ENCODE peak calls at places on chromosomes 6 and 20, in nine cellular contexts. K, C, U, F, X, T, I, V and L are unnamed samples.

GRCh38 chr20:25287631-25288290 is 39.9 kb downstream of the PYGB start:
- DNase-seq in K (no peak), C (no peak), U (no peak), F (no peak), X (no peak), T (no peak), I (peak), V (no peak), L (no peak)

GRCh38 chr6:21898107-21898796 is 304.7 kb downstream of the SOX4 start:
- DNase-seq in K (no peak), C (no peak), U (no peak), F (no peak), X (no peak), T (no peak), I (no peak), V (no peak), L (no peak)

GRCh38 chr6:130913119-130913518 is 85.9 kb downstream of the SMLR1 start:
- DNase-seq in K (no peak), C (no peak), U (no peak), F (peak), X (no peak), T (no peak), I (no peak), V (no peak), L (peak)

GRCh38 chr6:2324166-2324953 is 79.0 kb upstream of the GMDS start:
- DNase-seq in K (no peak), C (no peak), U (no peak), F (no peak), X (no peak), T (no peak), I (no peak), V (no peak), L (no peak)

GRCh38 chr20:24164360-24164759 is 175.8 kb upstream of the GGTLC1 start:
- DNase-seq in K (peak), C (peak), U (no peak), F (no peak), X (no peak), T (no peak), I (no peak), V (peak), L (no peak)

GRCh38 chr6:132198040-132198439 is 203.2 kb downstream of the MOXD1 start:
- DNase-seq in K (no peak), C (no peak), U (no peak), F (no peak), X (no peak), T (no peak), I (no peak), V (no peak), L (no peak)

GRCh38 chr20:50259705-50260479 is 69.3 kb downstream of the CEBPB start:
- DNase-seq in K (no peak), C (no peak), U (no peak), F (no peak), X (no peak), T (no peak), I (peak), V (no peak), L (no peak)

GRCh38 chr6:117771403-117771802 is 96.1 kb downstream of the NUS1 start:
- DNase-seq in K (no peak), C (no peak), U (no peak), F (peak), X (no peak), T (no peak), I (no peak), V (no peak), L (no peak)

GRCh38 chr6:10000461-10000992 is 414.3 kb downstream of the TFAP2A start:
- DNase-seq in K (no peak), C (no peak), U (no peak), F (no peak), X (no peak), T (no peak), I (no peak), V (no peak), L (no peak)

GRCh38 chr20:37670426-37670825 is 23.4 kb upstream of the CTNNBL1 start:
- DNase-seq in K (no peak), C (no peak), U (no peak), F (no peak), X (no peak), T (no peak), I (peak), V (no peak), L (no peak)

GRCh38 chr20:24723953-24724352 is 225.1 kb upstream of the CST7 start:
- DNase-seq in K (peak), C (no peak), U (no peak), F (no peak), X (no peak), T (no peak), I (no peak), V (no peak), L (no peak)

GRCh38 chr6:148508401-148509151 is 165.9 kb downstream of the SASH1 start:
- DNase-seq in K (no peak), C (no peak), U (no peak), F (no peak), X (no peak), T (no peak), I (no peak), V (peak), L (no peak)

GRCh38 chr6:156780962-156781705 is 4.0 kb downstream of the ARID1B start:
- DNase-seq in K (no peak), C (no peak), U (no peak), F (no peak), X (no peak), T (no peak), I (no peak), V (no peak), L (no peak)

GRCh38 chr6:1442929-1443328 is 53.6 kb downstream of the FOXF2 start:
- DNase-seq in K (no peak), C (no peak), U (no peak), F (no peak), X (no peak), T (no peak), I (no peak), V (no peak), L (no peak)

GRCh38 chr6:43993881-43994523 is 133.2 kb downstream of the MRPL14 start:
- DNase-seq in K (no peak), C (no peak), U (no peak), F (no peak), X (no peak), T (no peak), I (peak), V (no peak), L (no peak)

GRCh38 chr6:154504865-154505449 is 5.5 kb downstream of the CNKSR3 start:
- DNase-seq in K (no peak), C (no peak), U (no peak), F (no peak), X (no peak), T (no peak), I (no peak), V (no peak), L (no peak)

GRCh38 chr6:125340946-125341345 is 39.2 kb upstream of the HDDC2 start:
- DNase-seq in K (no peak), C (no peak), U (no peak), F (no peak), X (no peak), T (no peak), I (no peak), V (no peak), L (no peak)

GRCh38 chr6:155224618-155225017 is 39.2 kb upstream of the CLDN20 start:
- DNase-seq in K (no peak), C (no peak), U (no peak), F (no peak), X (no peak), T (no peak), I (no peak), V (no peak), L (no peak)

GRCh38 chr6:140560671-140561070 is 1186.2 kb upstream of the CITED2 start:
- DNase-seq in K (no peak), C (no peak), U (no peak), F (no peak), X (no peak), T (no peak), I (no peak), V (no peak), L (no peak)

GRCh38 chr6:148758492-148758891 is 11.7 kb downstream of the UST start:
- DNase-seq in K (no peak), C (no peak), U (no peak), F (peak), X (no peak), T (no peak), I (no peak), V (no peak), L (peak)

GRCh38 chr6:124389127-124389526 is 573.1 kb upstream of the RNF217 start:
- DNase-seq in K (no peak), C (no peak), U (no peak), F (no peak), X (no peak), T (no peak), I (no peak), V (no peak), L (no peak)

GRCh38 chr6:41469951-41470340 is 76.2 kb upstream of the FOXP4 start:
- DNase-seq in K (no peak), C (no peak), U (no peak), F (no peak), X (peak), T (no peak), I (no peak), V (no peak), L (no peak)

GRCh38 chr20:38321959-38322598 is 18.1 kb downstream of the BPI start:
- DNase-seq in K (no peak), C (peak), U (no peak), F (no peak), X (peak), T (peak), I (no peak), V (peak), L (no peak)

GRCh38 chr6:106005013-106005412 is 81.1 kb upstream of the PRDM1 start:
- DNase-seq in K (no peak), C (no peak), U (no peak), F (no peak), X (no peak), T (no peak), I (no peak), V (no peak), L (no peak)

GRCh38 chr20:46031014-46031569 is 2.1 kb downstream of the SLC12A5 start:
- DNase-seq in K (no peak), C (no peak), U (no peak), F (no peak), X (no peak), T (no peak), I (no peak), V (no peak), L (no peak)

GRCh38 chr6:33441457-33441856 is 12.9 kb upstream of the ZBTB9 start:
- DNase-seq in K (no peak), C (no peak), U (no peak), F (no peak), X (no peak), T (no peak), I (no peak), V (no peak), L (no peak)

GRCh38 chr20:39004508-39004907 is 42.4 kb downstream of the DHX35 start:
- DNase-seq in K (no peak), C (no peak), U (no peak), F (no peak), X (no peak), T (no peak), I (no peak), V (no peak), L (no peak)

GRCh38 chr6:41723178-41723935 is 12.1 kb downstream of the TFEB start:
- DNase-seq in K (no peak), C (peak), U (no peak), F (no peak), X (peak), T (no peak), I (peak), V (no peak), L (peak)

GRCh38 chr20:11436113-11436890 is 481.4 kb upstream of the BTBD3 start:
- DNase-seq in K (no peak), C (no peak), U (no peak), F (no peak), X (no peak), T (no peak), I (no peak), V (no peak), L (no peak)

GRCh38 chr20:32963176-32963575 is 41.1 kb downstream of the SUN5 start:
- DNase-seq in K (no peak), C (no peak), U (no peak), F (no peak), X (no peak), T (no peak), I (no peak), V (no peak), L (no peak)

GRCh38 chr6:5781966-5782556 is 224.7 kb downstream of the NRN1 start:
- DNase-seq in K (no peak), C (no peak), U (no peak), F (no peak), X (no peak), T (no peak), I (no peak), V (no peak), L (no peak)

GRCh38 chr20:9018346-9018745 is 50.5 kb upstream of the PLCB4 start:
- DNase-seq in K (no peak), C (no peak), U (no peak), F (no peak), X (no peak), T (no peak), I (no peak), V (no peak), L (no peak)

GRCh38 chr6:1695546-1696494 is 86.1 kb downstream of the FOXC1 start:
- DNase-seq in K (no peak), C (no peak), U (no peak), F (no peak), X (no peak), T (no peak), I (no peak), V (no peak), L (no peak)

GRCh38 chr6:55601120-55601519 is 22.1 kb upstream of the HMGCLL1 start:
- DNase-seq in K (no peak), C (no peak), U (no peak), F (no peak), X (no peak), T (no peak), I (no peak), V (no peak), L (no peak)

GRCh38 chr20:15236812-15237211 is 899.4 kb upstream of the FLRT3 start:
- DNase-seq in K (no peak), C (peak), U (peak), F (peak), X (no peak), T (peak), I (no peak), V (peak), L (no peak)

GRCh38 chr20:19756756-19757486 is 1.1 kb upstream of the RIN2 start:
- DNase-seq in K (no peak), C (no peak), U (no peak), F (no peak), X (no peak), T (no peak), I (no peak), V (no peak), L (no peak)

GRCh38 chr20:34955232-34956040 is at the start of the genes GSS and MYH7B:
- DNase-seq in K (peak), C (peak), U (peak), F (peak), X (peak), T (peak), I (peak), V (peak), L (peak)
- TF ChIP-seq POLR2A in K (peak), C (peak), U (peak), F (peak), X (peak), T (peak), I (peak), V (peak), L (peak)

DNA sequence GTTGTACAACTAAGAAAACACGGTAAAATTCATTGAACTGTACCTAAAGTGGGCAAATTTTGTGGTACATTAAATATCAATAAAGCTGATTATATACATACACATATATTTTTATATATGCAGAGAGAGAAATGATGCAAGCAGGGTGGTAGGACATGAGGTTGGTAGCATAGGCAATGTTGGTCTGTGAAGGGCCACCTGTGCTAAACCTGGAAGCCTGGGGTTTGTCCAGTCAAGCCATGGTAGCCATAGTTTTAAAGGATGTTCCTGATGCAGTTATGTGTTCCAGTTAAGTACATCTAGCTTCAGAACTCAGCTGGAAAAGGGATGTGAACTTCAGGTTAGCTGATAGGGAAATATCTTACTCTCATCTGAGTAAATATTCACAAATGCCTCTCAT is 60.1 kb downstream of the TRIM38 start:
- DNase-seq in K (no peak), C (no peak), U (no peak), F (no peak), X (no peak), T (no peak), I (no peak), V (no peak), L (no peak)
- TF ChIP-seq POLR2AphosphoS5 in K (no peak), C (no peak), U (no peak), F (no peak), X (no peak), T (no peak), I (no peak), V (no peak), L (no peak)

DNA sequence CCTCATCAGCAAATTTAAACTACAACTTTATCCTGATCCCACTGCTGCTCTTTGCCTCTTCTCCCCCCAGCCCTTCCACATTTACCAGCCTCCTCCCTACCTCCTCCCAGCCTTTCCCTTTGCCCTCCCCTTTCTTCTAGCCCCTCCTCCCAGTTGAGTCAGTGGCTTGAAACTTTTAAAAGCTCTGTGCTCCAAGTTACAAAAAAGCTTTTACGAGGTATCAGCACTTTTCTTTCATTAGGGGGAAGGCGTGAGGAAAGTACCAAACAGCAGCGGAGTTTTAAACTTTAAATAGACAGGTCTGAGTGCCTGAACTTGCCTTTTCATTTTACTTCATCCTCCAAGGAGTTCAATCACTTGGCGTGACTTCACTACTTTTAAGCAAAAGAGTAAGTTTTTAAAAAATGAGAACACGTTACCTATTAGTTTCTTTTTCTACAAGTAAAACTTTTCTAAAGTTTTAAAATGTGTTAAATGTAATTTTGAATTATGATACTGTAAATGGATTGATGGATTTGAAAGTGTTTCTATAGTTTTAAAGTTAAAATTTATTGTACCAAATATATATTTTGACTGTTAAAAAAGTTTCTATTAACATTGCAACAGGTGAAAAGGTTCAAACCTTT is at the start of gene GJA1:
- DNase-seq in K (no peak), C (no peak), U (peak), F (no peak), X (peak), T (no peak), I (no peak), V (peak), L (no peak)
- TF ChIP-seq POLR2A in K (peak), C (no peak), U (peak), F (no peak), X (peak), T (no peak), I (peak), V (peak), L (no peak)

DNA sequence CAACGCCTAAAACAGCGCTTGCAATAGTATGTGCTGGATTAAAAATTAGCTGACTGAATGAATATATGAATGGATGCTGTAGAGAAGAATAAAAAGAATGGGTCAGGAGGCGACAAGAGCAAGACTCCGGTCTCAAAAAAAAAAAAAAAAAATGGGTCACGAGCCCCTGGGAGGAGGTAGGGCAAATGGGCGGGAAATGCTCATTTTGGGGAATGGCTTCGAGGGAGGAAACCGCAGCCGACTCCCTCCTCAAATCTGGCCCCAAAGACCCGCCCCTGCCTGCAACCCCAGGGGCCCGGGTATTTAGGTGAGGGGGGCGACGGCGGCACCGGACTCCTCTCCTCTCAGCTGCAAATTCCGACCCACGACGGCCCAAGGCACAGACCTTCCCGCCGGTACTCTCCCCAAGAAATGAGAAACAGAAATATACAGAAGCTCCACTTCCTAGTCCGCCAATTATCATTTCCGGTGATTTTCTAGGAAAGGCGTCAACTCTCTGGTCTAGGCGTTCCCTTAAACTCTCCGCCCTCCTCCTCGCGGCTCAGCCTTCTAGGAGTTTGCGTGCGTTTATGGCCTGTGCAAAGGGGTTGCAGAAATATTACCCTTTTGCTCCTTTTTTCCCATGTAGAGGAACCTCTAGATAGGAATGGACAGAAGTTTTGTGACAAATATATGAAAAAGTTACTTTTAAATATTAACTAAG is at the start of gene ZNF311:
- DNase-seq in K (no peak), C (no peak), U (no peak), F (no peak), X (peak), T (no peak), I (peak), V (peak), L (no peak)
- TF ChIP-seq POLR2AphosphoS5 in K (peak), C (no peak), U (peak), F (no peak), X (peak), T (no peak), I (no peak), V (peak), L (no peak)

GRCh38 chr6:35297541-35298481 is at the start of gene DEF6:
- DNase-seq in K (no peak), C (peak), U (peak), F (peak), X (peak), T (peak), I (peak), V (peak), L (peak)
- TF ChIP-seq POLR2A in K (no peak), C (peak), U (peak), F (peak), X (peak), T (peak), I (no peak), V (no peak), L (peak)

GRCh38 chr6:30598912-30599624 is 18.0 kb downstream of the PPP1R10 start:
- DNase-seq in K (no peak), C (no peak), U (no peak), F (no peak), X (no peak), T (no peak), I (no peak), V (no peak), L (no peak)
- TF ChIP-seq POLR2AphosphoS5 in K (no peak), C (peak), U (peak), F (no peak), X (no peak), T (peak), I (no peak), V (no peak), L (no peak)

GRCh38 chr6:170306324-170307079 is at the start of gene FAM120B:
- DNase-seq in K (peak), C (peak), U (peak), F (peak), X (peak), T (peak), I (peak), V (peak), L (peak)
- TF ChIP-seq POLR2A in K (peak), C (peak), U (no peak), F (peak), X (peak), T (peak), I (peak), V (peak), L (peak)

DNA sequence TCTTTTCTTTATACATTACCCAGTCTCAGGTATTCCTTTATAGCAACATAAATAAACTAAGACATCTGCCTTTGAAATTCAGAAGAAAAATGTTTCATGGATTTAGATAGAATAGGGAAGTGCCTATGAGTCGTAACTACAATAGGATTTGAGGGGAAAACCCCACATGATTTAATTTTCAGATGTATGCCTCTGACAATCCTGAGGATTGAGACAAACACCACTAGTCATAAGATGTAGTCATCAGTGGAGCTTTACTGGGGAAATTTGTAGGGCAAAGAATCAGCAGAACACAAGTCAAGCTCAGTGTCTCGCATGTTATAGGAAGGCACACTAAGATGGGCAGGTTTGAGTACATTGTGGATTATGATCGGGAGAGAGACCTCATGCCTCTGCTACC is 566.4 kb downstream of the BMP2 start:
- DNase-seq in K (no peak), C (no peak), U (no peak), F (no peak), X (no peak), T (no peak), I (no peak), V (peak), L (no peak)
- TF ChIP-seq POLR2AphosphoS5 in K (no peak), C (no peak), U (no peak), F (no peak), X (no peak), T (no peak), I (no peak), V (no peak), L (no peak)